ENCODE peak calls at places on chromosomes 3 and 15, in six cellular contexts. M, O, Z, Y, S and J are unnamed samples.
A peak's percentile ranks its signal among the peaks of the same experiment; 100 is the strongest.

GRCh38 chr3:62587579-62588031 is 214.3 kb upstream of the FEZF2 start:
- DNase-seq in M (peak; percentile 74), O (no peak), Z (no peak), Y (no peak), S (no peak), J (no peak)

GRCh38 chr3:190644035-190644434 is 130.2 kb downstream of the IL1RAP start:
- DNase-seq in M (no peak), O (no peak), Z (no peak), Y (no peak), S (no peak), J (no peak)

GRCh38 chr15:84934942-84935729 is 46.5 kb upstream of the PDE8A start:
- DNase-seq in M (no peak), O (peak; percentile 11), Z (no peak), Y (no peak), S (peak; percentile 51), J (no peak)

GRCh38 chr3:58628823-58629562 is 37.6 kb downstream of the FAM3D start:
- DNase-seq in M (peak; percentile 12), O (no peak), Z (no peak), Y (no peak), S (no peak), J (peak; percentile 24)

GRCh38 chr3:47161983-47162694 is 1.8 kb downstream of the SETD2 start:
- DNase-seq in M (no peak), O (no peak), Z (no peak), Y (no peak), S (no peak), J (no peak)

GRCh38 chr3:119643528-119643927 is 16.9 kb downstream of the POPDC2 start:
- DNase-seq in M (no peak), O (no peak), Z (no peak), Y (no peak), S (no peak), J (peak; percentile 25)

GRCh38 chr15:90286678-90287077 is 21.2 kb downstream of the NGRN start:
- DNase-seq in M (peak; percentile 43), O (no peak), Z (no peak), Y (peak; percentile 41), S (peak; percentile 32), J (peak; percentile 37)

GRCh38 chr3:186044973-186045372 is 63.9 kb downstream of the ETV5 start:
- DNase-seq in M (no peak), O (no peak), Z (no peak), Y (no peak), S (no peak), J (no peak)

GRCh38 chr3:192899540-192899982 is 18.1 kb downstream of the MB21D2 start:
- DNase-seq in M (peak; percentile 98), O (no peak), Z (no peak), Y (no peak), S (no peak), J (peak; percentile 66)

GRCh38 chr3:35722902-35723301 is 83.6 kb downstream of the ARPP21 start:
- DNase-seq in M (no peak), O (no peak), Z (no peak), Y (no peak), S (no peak), J (no peak)

GRCh38 chr3:124707667-124708066 is 22.6 kb upstream of the UMPS start:
- DNase-seq in M (peak; percentile 42), O (no peak), Z (no peak), Y (no peak), S (peak; percentile 76), J (peak; percentile 36)

GRCh38 chr3:123075359-123075758 is 8.5 kb downstream of the PDIA5 start:
- DNase-seq in M (no peak), O (no peak), Z (no peak), Y (no peak), S (peak; percentile 71), J (no peak)

GRCh38 chr3:50265988-50266387 is 3.0 kb upstream of the SEMA3B start:
- DNase-seq in M (no peak), O (no peak), Z (no peak), Y (no peak), S (no peak), J (no peak)

GRCh38 chr3:197519801-197520211 is 36.0 kb downstream of the BDH1 start:
- DNase-seq in M (no peak), O (no peak), Z (no peak), Y (no peak), S (peak; percentile 60), J (peak; percentile 62)

GRCh38 chr3:29201609-29202008 is 79.3 kb upstream of the RBMS3 start:
- DNase-seq in M (no peak), O (no peak), Z (no peak), Y (no peak), S (no peak), J (no peak)

GRCh38 chr3:77412591-77412990 is 372.7 kb downstream of the ROBO2 start:
- DNase-seq in M (no peak), O (no peak), Z (no peak), Y (no peak), S (peak; percentile 13), J (no peak)

GRCh38 chr15:52343831-52344230 is 48.2 kb upstream of the MYO5C start:
- DNase-seq in M (no peak), O (no peak), Z (no peak), Y (no peak), S (no peak), J (no peak)

GRCh38 chr3:192042116-192042515 is 581.2 kb downstream of the PYDC2 start:
- DNase-seq in M (no peak), O (no peak), Z (no peak), Y (peak; percentile 40), S (no peak), J (no peak)

GRCh38 chr3:45978348-45978747 is 17.3 kb downstream of the FYCO1 start:
- DNase-seq in M (no peak), O (peak; percentile 58), Z (no peak), Y (no peak), S (no peak), J (no peak)

GRCh38 chr3:184381261-184382224 is 1.7 kb downstream of the CHRD start:
- DNase-seq in M (no peak), O (no peak), Z (no peak), Y (no peak), S (peak; percentile 80), J (no peak)

GRCh38 chr3:195558602-195559001 is 15.5 kb upstream of the PPP1R2 start:
- DNase-seq in M (peak; percentile 42), O (peak; percentile 80), Z (peak; percentile 15), Y (peak; percentile 31), S (peak; percentile 62), J (peak; percentile 31)

GRCh38 chr15:58632789-58633188 is 116.7 kb downstream of the ADAM10 start:
- DNase-seq in M (no peak), O (no peak), Z (no peak), Y (no peak), S (no peak), J (no peak)

GRCh38 chr3:50604628-50605588 is 6.7 kb downstream of the CISH start:
- DNase-seq in M (no peak), O (no peak), Z (no peak), Y (no peak), S (no peak), J (no peak)

GRCh38 chr3:51708216-51708845 is 1.5 kb downstream of the GRM2 start:
- DNase-seq in M (no peak), O (no peak), Z (no peak), Y (no peak), S (no peak), J (no peak)

GRCh38 chr3:66483006-66483928 is 17.6 kb downstream of the LRIG1 start:
- DNase-seq in M (no peak), O (no peak), Z (no peak), Y (no peak), S (no peak), J (no peak)

GRCh38 chr3:126509565-126510322 is 7.8 kb downstream of the UROC1 start:
- DNase-seq in M (no peak), O (no peak), Z (no peak), Y (no peak), S (no peak), J (no peak)

GRCh38 chr3:174101244-174101643 is 703.7 kb downstream of the NLGN1 start:
- DNase-seq in M (peak; percentile 93), O (peak; percentile 7), Z (no peak), Y (no peak), S (no peak), J (peak; percentile 55)

GRCh38 chr3:183253961-183254815 is 1.1 kb downstream of the B3GNT5 start:
- DNase-seq in M (no peak), O (no peak), Z (peak; percentile 22), Y (peak; percentile 56), S (peak; percentile 53), J (peak; percentile 63)

GRCh38 chr3:157159037-157159761 is 748 bp downstream of the CCNL1 start:
- DNase-seq in M (peak; percentile 52), O (peak; percentile 40), Z (peak; percentile 55), Y (peak; percentile 69), S (peak; percentile 77), J (peak; percentile 76)

GRCh38 chr3:135134717-135135116 is 339.7 kb downstream of the EPHB1 start:
- DNase-seq in M (no peak), O (no peak), Z (no peak), Y (no peak), S (no peak), J (no peak)

GRCh38 chr3:140532793-140533330 is 145.0 kb upstream of the TRIM42 start:
- DNase-seq in M (no peak), O (no peak), Z (no peak), Y (no peak), S (peak; percentile 25), J (no peak)